ENCODE peak calls at places on chromosomes 2 and 18, in seven cellular contexts. I is K562, F is H1, M is HCT116, Y is HepG2, P is GM12878, Z is SK-N-SH. Q is an unnamed sample.

GRCh38 chr2:109213646-109214417 is 84.8 kb downstream of the SH3RF3 start:
- DNase-seq in F (no peak), P (peak), Y (no peak), Z (no peak), I (peak), M (no peak), Q (peak)

GRCh38 chr2:238026953-238027505 is 33.8 kb upstream of the SCLY start:
- DNase-seq in I (no peak), M (no peak), Z (no peak), P (no peak), Y (no peak), F (no peak), Q (no peak)

GRCh38 chr2:179349670-179350303 is 85.2 kb upstream of the SESTD1 start:
- DNase-seq in I (no peak), Y (no peak), F (no peak), M (no peak), P (no peak), Z (no peak), Q (no peak)

GRCh38 chr2:238231251-238231793 is 8.5 kb downstream of the HES6 start:
- DNase-seq in Y (no peak), I (peak), F (peak), Z (no peak), M (no peak), P (no peak), Q (no peak)

GRCh38 chr2:230814616-230815015 is 50.1 kb upstream of the ITM2C start:
- DNase-seq in M (no peak), Z (no peak), F (no peak), I (no peak), Y (peak), P (no peak), Q (no peak)

GRCh38 chr2:101173707-101174295 is 22.6 kb upstream of the TBC1D8 start:
- DNase-seq in M (no peak), P (peak), F (no peak), Y (no peak), I (no peak), Z (no peak), Q (no peak)

GRCh38 chr2:36615214-36615613 is 17.2 kb upstream of the FEZ2 start:
- DNase-seq in Y (no peak), F (no peak), Z (peak), P (no peak), M (no peak), I (peak), Q (no peak)

GRCh38 chr2:219844756-219845155 is 217.3 kb downstream of the SLC4A3 start:
- DNase-seq in Z (no peak), Y (no peak), I (no peak), F (no peak), M (no peak), P (peak), Q (no peak)

GRCh38 chr18:9913151-9913525 is 678 bp upstream of the VAPA start:
- DNase-seq in F (no peak), P (no peak), Y (no peak), I (no peak), Z (no peak), M (no peak), Q (peak)

GRCh38 chr2:70632966-70633365 is 79.3 kb upstream of the TGFA start:
- DNase-seq in P (no peak), Z (no peak), I (no peak), Y (no peak), M (no peak), F (no peak), Q (no peak)

GRCh38 chr2:112183327-112184025 is 45.3 kb downstream of the FBLN7 start:
- DNase-seq in Y (no peak), P (no peak), F (no peak), M (no peak), I (no peak), Z (no peak), Q (no peak)

GRCh38 chr18:49447810-49448745 is 12.4 kb downstream of the DYM start:
- DNase-seq in F (no peak), Y (peak), P (no peak), Z (peak), M (peak), I (peak), Q (peak)

GRCh38 chr2:148930046-148930775 is 55.2 kb downstream of the KIF5C start:
- DNase-seq in Z (no peak), I (no peak), P (no peak), M (no peak), F (no peak), Y (no peak), Q (no peak)

GRCh38 chr2:166126014-166126639 is 1.7 kb downstream of the SCN1A start:
- DNase-seq in I (no peak), P (no peak), F (no peak), Z (no peak), M (no peak), Y (no peak), Q (no peak)

GRCh38 chr2:24635181-24635580 is 144.1 kb downstream of the NCOA1 start:
- DNase-seq in P (no peak), Z (peak), I (peak), F (no peak), Y (no peak), M (no peak), Q (no peak)

GRCh38 chr2:48114256-48114655 is 208.0 kb upstream of the FBXO11 start:
- DNase-seq in Z (no peak), P (no peak), F (no peak), I (peak), Y (peak), M (peak), Q (no peak)

GRCh38 chr2:43024515-43024962 is 201.9 kb downstream of the ZFP36L2 start:
- DNase-seq in Y (no peak), I (peak), Z (peak), P (no peak), F (peak), M (peak), Q (peak)

GRCh38 chr2:234001380-234001993 is 49.0 kb upstream of the SPP2 start:
- DNase-seq in Y (no peak), M (no peak), I (no peak), F (peak), P (no peak), Z (no peak), Q (no peak)

GRCh38 chr2:74822771-74823283 is 11.1 kb upstream of the HK2 start:
- DNase-seq in I (no peak), M (no peak), Y (no peak), F (no peak), P (no peak), Z (no peak), Q (no peak)

GRCh38 chr2:147440694-147441093 is 404.1 kb upstream of the ACVR2A start:
- DNase-seq in M (no peak), P (no peak), Z (no peak), F (no peak), Y (no peak), I (no peak), Q (no peak)

GRCh38 chr2:189287982-189288494 is 108.5 kb upstream of the COL5A2 start:
- DNase-seq in P (no peak), Z (peak), I (no peak), F (no peak), M (peak), Y (peak), Q (peak)
- TF ChIP-seq JUND in P (no peak), Z (no peak), I (no peak), F (no peak), M (no peak), Y (no peak), Q (no peak)

DNA sequence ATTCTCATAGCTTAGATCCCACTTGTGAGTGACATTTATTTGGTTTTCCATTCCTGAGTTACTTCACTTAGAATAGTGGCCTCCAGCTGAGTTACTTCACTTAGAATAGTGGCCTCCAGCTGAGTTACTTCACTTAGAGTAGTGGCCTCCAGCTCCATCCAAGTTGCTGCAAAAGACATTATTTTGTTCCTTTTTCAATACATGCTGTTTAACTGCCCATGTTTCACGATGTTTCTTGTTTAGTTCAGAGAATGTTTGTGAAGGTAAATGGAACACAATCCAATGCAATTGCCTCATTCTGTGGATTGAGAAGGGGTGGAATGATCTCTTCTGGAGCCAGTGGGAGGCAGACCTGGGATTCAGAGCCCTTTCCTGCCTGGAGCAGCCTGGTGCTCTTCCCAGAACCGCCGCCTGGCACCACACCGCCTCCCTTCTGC is 273.5 kb upstream of the ATP5MC3 start:
- DNase-seq in Y (no peak), Z (no peak), F (no peak), I (no peak), M (no peak), P (no peak), Q (no peak)
- TF ChIP-seq JUND in Y (no peak), Z (no peak), F (no peak), I (no peak), M (no peak), P (no peak), Q (no peak)

GRCh38 chr2:17962874-17963273 is 84.4 kb downstream of the KCNS3 start:
- DNase-seq in P (no peak), Y (no peak), M (no peak), I (no peak), F (no peak), Z (no peak), Q (no peak)

GRCh38 chr2:17959356-17959755 is 80.9 kb downstream of the KCNS3 start:
- DNase-seq in P (no peak), Y (no peak), I (no peak), F (no peak), Z (no peak), M (no peak), Q (no peak)

GRCh38 chr2:17959833-17960232 is 81.4 kb downstream of the KCNS3 start:
- DNase-seq in M (no peak), Y (no peak), F (no peak), P (no peak), Z (no peak), I (no peak), Q (no peak)

GRCh38 chr2:17961789-17962188 is 83.3 kb downstream of the KCNS3 start:
- DNase-seq in Y (no peak), Z (no peak), M (no peak), P (no peak), I (no peak), F (no peak), Q (no peak)

GRCh38 chr2:17960925-17961324 is 82.5 kb downstream of the KCNS3 start:
- DNase-seq in F (no peak), M (no peak), P (no peak), Y (no peak), Z (no peak), I (no peak), Q (no peak)
- TF ChIP-seq JUND in F (no peak), M (no peak), P (no peak), Y (no peak), Z (no peak), I (no peak), Q (no peak)

DNA sequence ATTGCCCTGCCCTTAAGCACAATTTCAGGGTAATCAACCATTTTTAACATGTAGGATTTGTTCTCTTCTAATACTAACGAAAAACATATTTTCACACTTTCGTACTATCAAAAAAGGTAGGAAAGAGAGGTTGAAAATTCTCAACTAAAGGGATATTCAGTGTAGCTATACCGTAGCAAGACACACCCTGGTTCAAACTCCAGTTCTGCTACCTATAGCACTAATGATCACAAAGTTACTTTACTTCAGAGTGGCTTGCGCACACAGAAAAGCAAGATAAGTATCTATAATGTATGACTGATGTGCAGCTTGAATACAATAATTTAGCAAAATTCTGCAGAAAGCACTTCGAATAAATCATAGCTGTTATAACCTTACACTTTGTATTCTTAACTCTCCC is 125.8 kb upstream of the CD226 start:
- DNase-seq in I (no peak), Y (no peak), F (no peak), P (no peak), M (no peak), Z (no peak), Q (no peak)
- TF ChIP-seq JUND in I (no peak), Y (no peak), F (no peak), P (no peak), M (no peak), Z (no peak), Q (no peak)

DNA sequence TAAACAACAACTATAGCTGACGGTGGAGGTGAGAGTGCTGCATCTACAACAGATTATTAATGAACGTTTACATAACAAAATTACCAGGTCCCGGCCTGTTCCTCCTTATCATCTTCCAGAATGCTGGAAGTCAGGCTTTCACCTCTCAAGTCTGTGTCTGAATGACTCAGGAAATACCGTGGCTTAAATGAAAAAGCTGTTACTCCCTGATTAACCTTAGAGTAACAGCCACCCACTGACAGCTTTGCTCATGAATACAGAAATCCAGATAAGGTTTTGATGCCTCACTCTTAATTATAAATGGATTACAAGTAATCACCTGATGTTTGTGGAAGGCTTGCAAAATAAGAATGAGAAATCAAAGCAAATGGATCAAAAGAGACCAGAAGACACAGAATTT is 885.3 kb upstream of the CELF4 start:
- DNase-seq in Z (no peak), Y (no peak), F (no peak), I (no peak), P (no peak), M (no peak), Q (no peak)
- TF ChIP-seq JUND in Z (no peak), Y (no peak), F (no peak), I (no peak), P (no peak), M (no peak), Q (no peak)

GRCh38 chr2:25897500-25897899 is 19.2 kb upstream of the ASXL2 start:
- DNase-seq in I (no peak), M (no peak), Y (no peak), P (no peak), F (no peak), Z (no peak), Q (no peak)
- TF ChIP-seq JUND in I (no peak), M (no peak), Y (no peak), P (no peak), F (no peak), Z (no peak), Q (no peak)

GRCh38 chr18:79545714-79546113 is 133.9 kb upstream of the CTDP1 start:
- DNase-seq in Y (no peak), M (no peak), F (no peak), Z (no peak), I (no peak), P (no peak), Q (no peak)

GRCh38 chr18:79547413-79548076 is 132.1 kb upstream of the CTDP1 start:
- DNase-seq in Y (no peak), I (no peak), M (no peak), P (no peak), F (no peak), Z (no peak), Q (no peak)

GRCh38 chr18:79545255-79545654 is 134.3 kb upstream of the CTDP1 start:
- DNase-seq in M (no peak), I (no peak), F (no peak), Z (no peak), Y (no peak), P (no peak), Q (no peak)

GRCh38 chr18:79548077-79548450 is 131.5 kb upstream of the CTDP1 start:
- DNase-seq in Y (no peak), I (no peak), Z (no peak), P (no peak), F (no peak), M (no peak), Q (no peak)

DNA sequence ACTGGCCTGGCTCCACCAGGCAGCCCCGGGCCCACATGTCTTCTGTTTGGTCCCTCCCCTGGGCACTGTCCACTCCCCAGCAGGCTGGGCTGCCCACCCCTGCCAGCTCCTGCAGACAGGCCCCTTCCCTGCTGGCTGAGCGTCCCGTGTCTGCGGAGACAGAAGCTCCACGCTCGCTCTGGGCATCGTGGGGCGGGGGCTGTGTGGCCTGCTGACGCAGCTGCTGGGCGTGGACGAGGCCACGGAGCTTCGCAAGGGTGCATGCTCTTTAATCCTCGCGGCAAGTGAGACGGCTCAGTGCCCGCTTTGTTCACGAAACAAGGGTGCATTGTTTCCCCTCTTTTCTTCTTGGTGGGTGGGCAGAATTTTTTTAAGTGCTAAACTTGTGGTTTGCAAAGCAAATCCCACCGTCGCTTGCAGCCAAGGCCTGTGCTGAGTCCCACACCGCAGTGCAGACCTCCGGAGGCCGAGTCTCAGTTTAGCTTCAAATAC is 132.8 kb upstream of the CTDP1 start:
- DNase-seq in F (no peak), Z (no peak), Y (no peak), I (no peak), M (no peak), P (no peak), Q (no peak)
- TF ChIP-seq JUND in F (no peak), Z (no peak), Y (no peak), I (no peak), M (no peak), P (no peak), Q (no peak)

GRCh38 chr2:113216891-113217454 is 43.2 kb downstream of the PSD4 start:
- DNase-seq in P (no peak), M (no peak), I (no peak), Y (no peak), F (no peak), Z (no peak), Q (no peak)
- TF ChIP-seq JUND in P (no peak), M (no peak), I (no peak), Y (no peak), F (no peak), Z (no peak), Q (no peak)

Q was measured in T47D.